ENCODE peak calls at places on chromosomes 7 and 10, in six cellular contexts. E is activated CD8-positive, alpha-beta T cell treated with anti-CD3 and anti-CD28 coated beads for 36 hours; O is pancreas; V is NB4; B is IMR-90; S is astrocyte of the spinal cord. K is an unnamed sample.
A peak's percentile ranks its signal among the peaks of the same experiment; 100 is the strongest.

GRCh38 chr10:103759100-103759781 is 96.1 kb downstream of the SH3PXD2A start:
- DNase-seq in B (peak; percentile 91), E (peak; percentile 68), O (no peak), S (peak; percentile 81), V (peak; percentile 98), K (peak; percentile 32)

GRCh38 chr7:130821864-130822263 is 87.9 kb upstream of the KLF14 start:
- DNase-seq in E (no peak), V (no peak), B (no peak), O (no peak), S (no peak), K (no peak)

GRCh38 chr7:44959956-44960640 is 18.7 kb downstream of the MYO1G start:
- DNase-seq in V (peak; percentile 36), O (no peak), E (peak; percentile 32), B (no peak), S (no peak), K (peak; percentile 32)

GRCh38 chr10:124676416-124677062 is 67.6 kb downstream of the FAM53B start:
- DNase-seq in E (no peak), V (peak; percentile 95), S (no peak), B (no peak), O (no peak), K (no peak)

GRCh38 chr7:2209146-2209960 is 23.4 kb downstream of the MAD1L1 start:
- DNase-seq in E (peak; percentile 65), O (no peak), V (peak; percentile 73), S (peak; percentile 62), B (peak; percentile 68), K (peak; percentile 86)

GRCh38 chr10:33772370-33773331 is 438.2 kb upstream of the NRP1 start:
- DNase-seq in E (peak; percentile 6), V (peak; percentile 1), B (no peak), O (no peak), S (peak; percentile 18), K (no peak)

GRCh38 chr7:68324621-68325020 is 1273.7 kb upstream of the AUTS2 start:
- DNase-seq in O (no peak), E (no peak), B (no peak), V (no peak), S (no peak), K (no peak)

GRCh38 chr7:148982596-148983219 is 45.6 kb downstream of the PDIA4 start:
- DNase-seq in O (no peak), V (peak; percentile 58), S (peak; percentile 47), E (no peak), B (peak; percentile 53), K (no peak)

GRCh38 chr10:61941202-61941651 is 39.7 kb downstream of the ARID5B start:
- DNase-seq in S (no peak), V (peak; percentile 11), B (no peak), E (no peak), O (no peak), K (no peak)

GRCh38 chr10:61939575-61940301 is 38.2 kb downstream of the ARID5B start:
- DNase-seq in V (no peak), B (peak; percentile 90), O (no peak), E (no peak), S (peak; percentile 80), K (no peak)

GRCh38 chr10:61944445-61945123 is 43.1 kb downstream of the ARID5B start:
- DNase-seq in E (no peak), S (no peak), V (no peak), O (no peak), B (no peak), K (no peak)

GRCh38 chr10:61942997-61943457 is 41.5 kb downstream of the ARID5B start:
- DNase-seq in V (no peak), S (peak; percentile 55), B (peak; percentile 54), O (no peak), E (no peak), K (no peak)

DNA sequence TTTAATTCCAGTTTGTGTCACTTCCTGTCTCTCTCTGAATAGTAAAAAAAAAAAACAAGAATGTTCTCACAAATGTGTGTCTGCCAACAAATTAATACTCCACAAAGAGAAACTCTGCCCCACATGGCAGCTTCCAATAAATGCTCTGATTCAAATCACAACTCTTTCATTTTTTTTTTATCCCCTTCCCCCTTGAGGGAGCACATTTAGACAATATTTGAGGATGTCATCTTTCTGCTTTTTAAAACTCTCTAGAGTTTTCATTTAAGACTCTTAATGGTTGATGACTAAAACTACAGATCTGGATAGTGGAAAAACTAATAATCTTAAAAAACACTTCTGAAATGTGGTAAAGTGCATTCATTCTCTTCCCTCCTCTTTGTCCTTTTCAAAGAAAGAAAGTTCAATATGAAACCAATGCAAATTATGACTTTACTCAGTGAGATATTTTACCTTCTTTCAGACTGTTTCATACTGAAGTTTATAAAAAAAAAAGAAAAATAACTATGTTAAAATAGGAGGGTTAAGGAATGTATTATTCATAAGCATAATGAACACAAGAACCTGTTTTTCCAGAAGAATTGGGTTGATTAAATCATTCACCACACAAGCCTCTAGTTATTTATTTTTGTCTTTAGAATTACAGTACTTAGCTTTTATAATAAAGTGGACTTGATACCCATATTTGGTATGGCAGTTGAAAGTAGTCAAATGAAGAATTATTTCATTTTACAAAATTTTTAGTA is 42.4 kb downstream of the ARID5B start:
- DNase-seq in V (no peak), S (peak; percentile 73), B (peak; percentile 53), O (no peak), E (peak; percentile 58), K (no peak)
- TF ChIP-seq CTCF in V (no peak), S (no peak), B (peak; percentile 9), O (no peak), E (no peak), K (no peak)

DNA sequence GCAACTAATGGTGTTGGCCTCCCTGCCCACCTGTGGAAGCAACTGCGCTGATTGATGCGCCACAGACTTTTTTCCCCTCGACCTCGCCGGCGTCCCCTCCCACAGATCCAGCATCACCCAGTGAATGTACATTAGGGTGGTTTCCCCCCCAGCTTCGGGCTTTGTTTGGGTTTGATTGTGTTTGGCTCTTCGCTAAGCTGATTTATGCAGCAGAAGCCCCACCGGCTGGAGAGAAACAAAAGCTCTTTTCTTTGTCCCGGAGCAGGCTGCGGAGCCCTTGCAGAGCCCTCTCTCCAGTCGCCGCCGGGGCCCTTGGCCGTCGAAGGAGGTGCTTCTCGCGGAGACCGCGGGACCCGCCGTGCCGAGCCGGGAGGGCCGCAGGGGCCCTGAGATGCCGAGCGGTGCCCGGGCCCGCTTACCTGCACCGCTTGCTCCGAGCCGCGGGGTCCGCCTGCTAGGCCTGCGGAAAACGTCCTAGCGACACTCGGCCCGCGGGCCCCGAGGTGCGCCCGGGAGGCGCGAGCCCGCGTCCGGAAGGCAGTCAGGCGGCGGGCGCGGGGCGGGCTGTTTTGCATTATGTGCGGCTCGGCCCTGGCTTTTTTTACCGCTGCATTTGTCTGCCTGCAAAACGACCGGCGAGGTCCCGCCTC is 656 bp downstream of the ITGB8 start:
- DNase-seq in E (peak; percentile 50), O (peak; percentile 48), V (peak; percentile 51), B (peak; percentile 18), S (peak; percentile 62), K (peak; percentile 71)
- TF ChIP-seq CTCF in E (no peak), O (no peak), V (no peak), B (no peak), S (no peak), K (no peak)

GRCh38 chr10:17113889-17114288 is 15.7 kb downstream of the CUBN start:
- DNase-seq in E (peak; percentile 9), B (peak; percentile 75), V (no peak), S (peak; percentile 29), O (no peak), K (no peak)

GRCh38 chr10:17113346-17113745 is 16.3 kb downstream of the CUBN start:
- DNase-seq in V (no peak), S (no peak), B (no peak), O (no peak), E (no peak), K (no peak)

GRCh38 chr10:17112566-17112965 is 17.0 kb downstream of the CUBN start:
- DNase-seq in S (no peak), O (no peak), B (no peak), E (no peak), V (no peak), K (no peak)

GRCh38 chr10:17116193-17116592 is 13.4 kb downstream of the CUBN start:
- DNase-seq in V (no peak), B (no peak), O (no peak), E (no peak), S (no peak), K (no peak)

GRCh38 chr10:17115683-17116082 is 13.9 kb downstream of the CUBN start:
- DNase-seq in S (no peak), B (peak; percentile 51), E (no peak), V (no peak), O (no peak), K (no peak)
- TF ChIP-seq CTCF in S (peak; percentile 13), B (peak; percentile 19), E (no peak), V (no peak), O (no peak), K (no peak)

DNA sequence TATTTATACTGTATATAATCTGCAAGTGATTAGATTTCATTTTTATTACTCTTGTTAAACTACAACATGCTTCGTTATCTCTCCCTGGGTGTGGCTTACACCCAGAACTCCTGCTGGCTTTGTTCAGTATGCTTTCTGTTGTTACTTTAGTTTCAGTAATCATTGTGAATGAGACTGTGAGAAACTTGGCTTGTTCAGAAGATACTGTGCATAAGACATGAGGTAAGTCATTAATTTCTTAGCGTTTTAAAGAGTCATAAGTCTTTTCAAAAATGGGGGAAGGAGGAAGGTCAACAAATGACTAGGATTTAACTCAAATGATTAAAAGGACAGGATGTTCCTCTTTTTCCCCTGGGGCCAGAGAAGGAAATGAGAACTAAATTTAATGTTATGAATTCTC is 11.6 kb upstream of the ADD3 start:
- DNase-seq in O (no peak), S (no peak), V (peak; percentile 58), B (no peak), E (no peak), K (no peak)
- TF ChIP-seq CTCF in O (no peak), S (no peak), V (no peak), B (no peak), E (no peak), K (no peak)

GRCh38 chr7:139827042-139827441 is 2.0 kb upstream of the TBXAS1 start:
- DNase-seq in E (peak; percentile 34), O (no peak), B (no peak), V (no peak), S (no peak), K (no peak)
- TF ChIP-seq CTCF in E (no peak), O (no peak), B (no peak), V (no peak), S (no peak), K (no peak)

DNA sequence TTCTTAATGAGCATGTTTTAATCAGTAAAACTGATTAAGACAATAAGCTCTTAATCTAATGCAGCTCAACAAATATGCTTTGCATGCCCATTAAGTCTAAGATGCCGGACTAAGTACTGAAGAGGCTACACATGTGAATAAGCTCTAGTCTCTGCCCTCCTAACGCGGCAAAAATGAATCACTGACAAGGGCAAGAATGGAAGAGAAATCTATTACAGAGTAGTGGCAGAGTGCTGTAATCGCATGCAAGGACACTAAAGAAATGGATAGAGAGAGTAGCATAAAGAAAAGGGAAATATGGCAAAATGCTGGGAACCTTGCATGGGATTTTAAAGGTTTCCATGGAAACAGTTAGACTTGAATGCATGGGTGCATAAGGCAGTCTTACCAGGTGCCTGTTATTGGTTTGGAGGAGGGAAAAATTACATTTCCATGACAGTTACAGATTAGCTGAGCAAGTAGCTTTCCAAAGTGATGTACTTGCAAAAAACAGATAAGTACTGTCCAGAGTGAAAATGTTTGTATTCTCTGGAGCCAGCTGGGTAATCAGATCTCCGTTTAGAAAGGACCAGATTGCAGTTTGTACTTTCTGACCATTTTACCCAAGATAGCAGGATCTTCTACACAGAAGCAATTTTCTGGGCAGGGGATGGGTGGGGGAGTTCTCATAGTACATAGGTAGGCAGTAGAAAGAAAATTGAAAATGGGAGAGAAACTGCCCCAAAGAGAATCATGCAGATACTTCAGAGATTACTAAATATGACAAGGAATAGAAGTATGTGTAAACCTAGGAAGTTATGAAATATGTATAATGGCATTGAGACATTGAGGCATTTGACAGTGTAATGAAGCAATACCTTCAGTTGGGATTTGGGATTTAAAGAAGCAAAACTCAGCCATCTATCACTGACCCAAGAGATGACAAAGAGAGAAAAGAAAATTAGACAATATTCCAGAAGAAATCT is 233.3 kb downstream of the PTN start:
- DNase-seq in O (no peak), E (no peak), B (peak; percentile 68), V (no peak), S (no peak), K (no peak)
- TF ChIP-seq CTCF in O (no peak), E (no peak), B (no peak), V (no peak), S (no peak), K (no peak)

K was measured in GM20000.